ENCODE peak calls at places on chromosomes 3 and 15, in nine cellular contexts. One of them, this sample, is unnamed. For H3K4me1, the result is how much of the 10 kb centered on the place peaks cover.

GRCh38 chr15:45122719-45123118 is 7.0 kb downstream of the DUOXA1 start:
- DNase-seq in right atrium auricular region: no peak
- DNase-seq in uterus: no peak
- DNase-seq in neural progenitor cell: no peak
- DNase-seq in H9: no peak
- DNase-seq in thoracic aorta: no peak
- DNase-seq in mesenchymal stem cell: no peak
- DNase-seq in SJSA1: no peak
- DNase-seq in lower lobe of right lung: peak
- DNase-seq in this sample: no peak

GRCh38 chr3:187946981-187947380 is 201.7 kb upstream of the BCL6 start:
- DNase-seq in lower lobe of right lung: no peak
- DNase-seq in right atrium auricular region: no peak
- DNase-seq in H9: no peak
- DNase-seq in thoracic aorta: no peak
- DNase-seq in neural progenitor cell: no peak
- DNase-seq in mesenchymal stem cell: no peak
- DNase-seq in SJSA1: no peak
- DNase-seq in uterus: no peak
- DNase-seq in this sample: no peak

GRCh38 chr3:53083949-53084309 is 38.1 kb upstream of the SFMBT1 start:
- DNase-seq in neural progenitor cell: no peak
- DNase-seq in SJSA1: no peak
- DNase-seq in uterus: no peak
- DNase-seq in right atrium auricular region: no peak
- DNase-seq in lower lobe of right lung: no peak
- DNase-seq in mesenchymal stem cell: no peak
- DNase-seq in thoracic aorta: no peak
- DNase-seq in H9: no peak
- DNase-seq in this sample: no peak

GRCh38 chr3:72336821-72337479 is 511.3 kb downstream of the SHQ1 start:
- DNase-seq in right atrium auricular region: peak
- DNase-seq in lower lobe of right lung: peak
- DNase-seq in SJSA1: no peak
- DNase-seq in neural progenitor cell: peak
- DNase-seq in H9: peak
- DNase-seq in uterus: peak
- DNase-seq in mesenchymal stem cell: peak
- DNase-seq in thoracic aorta: no peak
- DNase-seq in this sample: peak

GRCh38 chr3:58063424-58063823 is 55.2 kb downstream of the FLNB start:
- DNase-seq in lower lobe of right lung: no peak
- DNase-seq in thoracic aorta: peak
- DNase-seq in uterus: peak
- DNase-seq in mesenchymal stem cell: no peak
- DNase-seq in neural progenitor cell: no peak
- DNase-seq in SJSA1: no peak
- DNase-seq in right atrium auricular region: peak
- DNase-seq in H9: no peak
- DNase-seq in this sample: peak

GRCh38 chr3:127490271-127491023 is 100.1 kb downstream of the TPRA1 start:
- DNase-seq in SJSA1: no peak
- DNase-seq in neural progenitor cell: no peak
- DNase-seq in lower lobe of right lung: no peak
- DNase-seq in uterus: no peak
- DNase-seq in mesenchymal stem cell: no peak
- DNase-seq in thoracic aorta: no peak
- DNase-seq in right atrium auricular region: peak
- DNase-seq in H9: no peak
- DNase-seq in this sample: no peak

GRCh38 chr15:80660114-80660513 is 35.0 kb upstream of the ABHD17C start:
- DNase-seq in mesenchymal stem cell: peak
- DNase-seq in right atrium auricular region: no peak
- DNase-seq in H9: peak
- DNase-seq in neural progenitor cell: peak
- DNase-seq in thoracic aorta: no peak
- DNase-seq in lower lobe of right lung: no peak
- DNase-seq in SJSA1: no peak
- DNase-seq in uterus: no peak
- DNase-seq in this sample: no peak

GRCh38 chr3:71185733-71186455 is 397.6 kb downstream of the FOXP1 start:
- DNase-seq in thoracic aorta: no peak
- DNase-seq in uterus: no peak
- DNase-seq in SJSA1: no peak
- DNase-seq in H9: no peak
- DNase-seq in neural progenitor cell: no peak
- DNase-seq in mesenchymal stem cell: peak
- DNase-seq in right atrium auricular region: no peak
- DNase-seq in lower lobe of right lung: no peak
- DNase-seq in this sample: no peak

GRCh38 chr3:120021523-120021922 is 72.7 kb downstream of the GSK3B start:
- DNase-seq in lower lobe of right lung: no peak
- DNase-seq in uterus: no peak
- DNase-seq in H9: no peak
- DNase-seq in neural progenitor cell: no peak
- DNase-seq in right atrium auricular region: no peak
- DNase-seq in mesenchymal stem cell: no peak
- DNase-seq in SJSA1: no peak
- DNase-seq in thoracic aorta: no peak
- DNase-seq in this sample: no peak

GRCh38 chr3:31823184-31823583 is 157.9 kb downstream of the OSBPL10 start:
- DNase-seq in uterus: no peak
- DNase-seq in thoracic aorta: no peak
- DNase-seq in right atrium auricular region: no peak
- DNase-seq in neural progenitor cell: no peak
- DNase-seq in H9: no peak
- DNase-seq in lower lobe of right lung: no peak
- DNase-seq in SJSA1: no peak
- DNase-seq in mesenchymal stem cell: no peak
- DNase-seq in this sample: no peak

GRCh38 chr3:100913870-100914654 is 79.2 kb downstream of the ABI3BP start:
- DNase-seq in H9: no peak
- DNase-seq in thoracic aorta: peak
- DNase-seq in neural progenitor cell: peak
- DNase-seq in uterus: peak
- DNase-seq in right atrium auricular region: peak
- DNase-seq in lower lobe of right lung: no peak
- DNase-seq in mesenchymal stem cell: peak
- DNase-seq in SJSA1: no peak
- DNase-seq in this sample: peak

GRCh38 chr3:71063768-71064287 is 519.7 kb downstream of the FOXP1 start:
- DNase-seq in thoracic aorta: no peak
- DNase-seq in neural progenitor cell: peak
- DNase-seq in lower lobe of right lung: no peak
- DNase-seq in right atrium auricular region: no peak
- DNase-seq in uterus: peak
- DNase-seq in SJSA1: no peak
- DNase-seq in H9: no peak
- DNase-seq in mesenchymal stem cell: peak
- DNase-seq in this sample: no peak

GRCh38 chr3:122679467-122680291 is 960 bp upstream of the PARP14 start:
- DNase-seq in lower lobe of right lung: no peak
- DNase-seq in mesenchymal stem cell: peak
- DNase-seq in SJSA1: no peak
- DNase-seq in right atrium auricular region: peak
- DNase-seq in uterus: peak
- DNase-seq in H9: peak
- DNase-seq in neural progenitor cell: peak
- DNase-seq in thoracic aorta: no peak
- DNase-seq in this sample: no peak

GRCh38 chr3:189084620-189085019 is 87.2 kb upstream of the TPRG1 start:
- DNase-seq in right atrium auricular region: no peak
- DNase-seq in thoracic aorta: no peak
- DNase-seq in uterus: no peak
- DNase-seq in H9: no peak
- DNase-seq in mesenchymal stem cell: no peak
- DNase-seq in neural progenitor cell: no peak
- DNase-seq in lower lobe of right lung: no peak
- DNase-seq in SJSA1: no peak
- DNase-seq in this sample: no peak

GRCh38 chr15:48516125-48516524 is 129.4 kb downstream of the FBN1 start:
- DNase-seq in mesenchymal stem cell: no peak
- DNase-seq in H9: no peak
- DNase-seq in uterus: no peak
- DNase-seq in right atrium auricular region: no peak
- DNase-seq in SJSA1: no peak
- DNase-seq in lower lobe of right lung: no peak
- DNase-seq in thoracic aorta: no peak
- DNase-seq in neural progenitor cell: no peak
- DNase-seq in this sample: no peak

GRCh38 chr3:42061042-42061710 is 30.0 kb upstream of the TRAK1 start:
- DNase-seq in mesenchymal stem cell: peak
- DNase-seq in SJSA1: no peak
- DNase-seq in lower lobe of right lung: no peak
- DNase-seq in thoracic aorta: no peak
- DNase-seq in H9: no peak
- DNase-seq in neural progenitor cell: no peak
- DNase-seq in right atrium auricular region: no peak
- DNase-seq in uterus: no peak
- DNase-seq in this sample: no peak

GRCh38 chr3:42063886-42064285 is 27.3 kb upstream of the TRAK1 start:
- DNase-seq in neural progenitor cell: no peak
- DNase-seq in right atrium auricular region: no peak
- DNase-seq in lower lobe of right lung: no peak
- DNase-seq in mesenchymal stem cell: peak
- DNase-seq in uterus: no peak
- DNase-seq in SJSA1: no peak
- DNase-seq in H9: no peak
- DNase-seq in thoracic aorta: no peak
- DNase-seq in this sample: no peak

GRCh38 chr3:42057561-42058211 is 33.5 kb upstream of the TRAK1 start:
- DNase-seq in lower lobe of right lung: no peak
- DNase-seq in thoracic aorta: no peak
- DNase-seq in H9: no peak
- DNase-seq in right atrium auricular region: no peak
- DNase-seq in mesenchymal stem cell: no peak
- DNase-seq in neural progenitor cell: no peak
- DNase-seq in uterus: no peak
- DNase-seq in SJSA1: no peak
- DNase-seq in this sample: no peak

GRCh38 chr3:42066516-42067181 is 24.5 kb upstream of the TRAK1 start:
- DNase-seq in uterus: no peak
- DNase-seq in mesenchymal stem cell: peak
- DNase-seq in thoracic aorta: no peak
- DNase-seq in lower lobe of right lung: no peak
- DNase-seq in right atrium auricular region: no peak
- DNase-seq in neural progenitor cell: peak
- DNase-seq in H9: peak
- DNase-seq in SJSA1: no peak
- DNase-seq in this sample: no peak

GRCh38 chr3:42061711-42062408 is 29.3 kb upstream of the TRAK1 start:
- DNase-seq in SJSA1: peak
- DNase-seq in right atrium auricular region: peak
- DNase-seq in thoracic aorta: peak
- DNase-seq in uterus: peak
- DNase-seq in H9: peak
- DNase-seq in neural progenitor cell: no peak
- DNase-seq in mesenchymal stem cell: peak
- DNase-seq in lower lobe of right lung: peak
- DNase-seq in this sample: peak
- H3K4me1 ChIP-seq in SJSA1: under half
- H3K4me1 ChIP-seq in right atrium auricular region: half or more
- H3K4me1 ChIP-seq in thoracic aorta: under half
- H3K4me1 ChIP-seq in uterus: under half
- H3K4me1 ChIP-seq in H9: under half
- H3K4me1 ChIP-seq in neural progenitor cell: under half
- H3K4me1 ChIP-seq in mesenchymal stem cell: under half
- H3K4me1 ChIP-seq in lower lobe of right lung: half or more
- H3K4me1 ChIP-seq in this sample: under half

GRCh38 chr3:45991341-45991740 is 4.3 kb downstream of the FYCO1 start:
- DNase-seq in H9: no peak
- DNase-seq in mesenchymal stem cell: no peak
- DNase-seq in neural progenitor cell: no peak
- DNase-seq in thoracic aorta: no peak
- DNase-seq in right atrium auricular region: no peak
- DNase-seq in lower lobe of right lung: no peak
- DNase-seq in uterus: no peak
- DNase-seq in SJSA1: no peak
- DNase-seq in this sample: no peak
- H3K4me1 ChIP-seq in H9: under half
- H3K4me1 ChIP-seq in mesenchymal stem cell: under half
- H3K4me1 ChIP-seq in neural progenitor cell: under half
- H3K4me1 ChIP-seq in thoracic aorta: half or more
- H3K4me1 ChIP-seq in right atrium auricular region: half or more
- H3K4me1 ChIP-seq in lower lobe of right lung: half or more
- H3K4me1 ChIP-seq in uterus: under half
- H3K4me1 ChIP-seq in SJSA1: half or more
- H3K4me1 ChIP-seq in this sample: half or more

DNA sequence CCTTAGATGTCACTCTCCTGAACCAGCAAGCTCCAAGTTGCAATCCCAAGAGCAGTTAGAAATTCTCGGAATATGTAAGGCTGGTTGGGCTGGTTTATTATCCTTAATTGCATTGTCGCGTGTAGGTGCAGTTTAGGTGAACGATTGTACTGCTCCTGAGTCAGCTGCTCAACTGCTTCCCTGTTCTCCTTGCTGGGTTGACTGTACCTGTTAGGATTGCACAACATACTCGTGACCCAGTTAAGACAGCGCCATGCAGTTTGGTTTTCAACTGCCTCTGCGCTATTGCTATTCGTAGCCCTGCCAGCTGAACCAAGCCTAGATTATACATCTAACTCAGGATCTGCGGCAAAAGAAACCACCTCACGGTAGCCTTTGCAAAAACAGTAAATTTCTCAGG is 41.0 kb downstream of the BCL2L10 start:
- DNase-seq in neural progenitor cell: no peak
- DNase-seq in lower lobe of right lung: no peak
- DNase-seq in uterus: no peak
- DNase-seq in SJSA1: no peak
- DNase-seq in H9: no peak
- DNase-seq in right atrium auricular region: no peak
- DNase-seq in thoracic aorta: no peak
- DNase-seq in mesenchymal stem cell: no peak
- DNase-seq in this sample: no peak
- H3K4me1 ChIP-seq in neural progenitor cell: under half
- H3K4me1 ChIP-seq in lower lobe of right lung: under half
- H3K4me1 ChIP-seq in uterus: under half
- H3K4me1 ChIP-seq in SJSA1: under half
- H3K4me1 ChIP-seq in H9: under half
- H3K4me1 ChIP-seq in right atrium auricular region: under half
- H3K4me1 ChIP-seq in thoracic aorta: under half
- H3K4me1 ChIP-seq in mesenchymal stem cell: under half
- H3K4me1 ChIP-seq in this sample: under half

DNA sequence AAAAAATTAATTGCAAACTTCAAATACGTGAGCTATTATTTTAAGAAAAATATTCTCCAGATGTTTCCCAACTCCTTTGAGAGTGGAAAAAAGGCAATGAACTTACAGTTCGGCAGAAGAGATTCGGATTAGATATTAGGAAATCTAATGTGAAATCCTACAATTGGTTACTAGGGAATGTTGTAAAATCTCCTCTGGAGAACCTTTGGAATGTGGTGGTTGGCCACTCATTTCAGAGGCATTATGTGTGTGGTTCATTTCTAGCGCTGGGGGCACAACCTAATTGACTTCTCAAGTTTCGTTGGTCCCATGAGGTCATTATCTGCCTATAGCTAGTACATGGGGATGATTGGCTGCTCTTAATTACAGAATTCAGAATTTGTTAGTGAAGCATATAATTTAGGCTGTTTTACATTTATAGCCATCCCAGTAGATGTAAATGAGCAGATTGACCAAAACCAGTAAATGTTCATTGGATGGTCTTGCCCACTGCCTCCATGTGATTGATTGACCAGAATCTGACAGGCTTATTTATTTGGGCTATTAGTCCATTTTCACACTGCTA is 34.6 kb upstream of the CMSS1 start:
- DNase-seq in H9: no peak
- DNase-seq in right atrium auricular region: no peak
- DNase-seq in SJSA1: peak
- DNase-seq in mesenchymal stem cell: peak
- DNase-seq in uterus: no peak
- DNase-seq in neural progenitor cell: no peak
- DNase-seq in lower lobe of right lung: no peak
- DNase-seq in thoracic aorta: no peak
- DNase-seq in this sample: no peak
- H3K4me1 ChIP-seq in H9: under half
- H3K4me1 ChIP-seq in right atrium auricular region: under half
- H3K4me1 ChIP-seq in SJSA1: under half
- H3K4me1 ChIP-seq in mesenchymal stem cell: under half
- H3K4me1 ChIP-seq in uterus: under half
- H3K4me1 ChIP-seq in neural progenitor cell: under half
- H3K4me1 ChIP-seq in lower lobe of right lung: under half
- H3K4me1 ChIP-seq in thoracic aorta: under half
- H3K4me1 ChIP-seq in this sample: under half

This sample was measured in tibial nerve.